ENCODE peak calls at places on chromosomes 5 and 9, in four cellular contexts. One of them, this sample, is unnamed.

GRCh38 chr5:21773456-21773855 is 1079.7 kb downstream of the CDH12 start:
- DNase-seq in AG09309: no peak
- DNase-seq in GM20000: no peak
- DNase-seq in brain microvascular endothelial cell: no peak
- DNase-seq in this sample: no peak

GRCh38 chr5:111384220-111384619 is 128.1 kb downstream of the STARD4 start:
- DNase-seq in AG09309: no peak
- DNase-seq in GM20000: no peak
- DNase-seq in brain microvascular endothelial cell: peak
- DNase-seq in this sample: peak

GRCh38 chr5:16726538-16726946 is 109.7 kb upstream of the RETREG1 start:
- DNase-seq in AG09309: no peak
- DNase-seq in GM20000: no peak
- DNase-seq in brain microvascular endothelial cell: no peak
- DNase-seq in this sample: peak

GRCh38 chr5:172897691-172898512 is 61.3 kb upstream of the RPL26L1 start:
- DNase-seq in AG09309: peak
- DNase-seq in GM20000: no peak
- DNase-seq in brain microvascular endothelial cell: peak
- DNase-seq in this sample: no peak

GRCh38 chr9:27088981-27089380 is 20.0 kb upstream of the TEK start:
- DNase-seq in AG09309: peak
- DNase-seq in GM20000: no peak
- DNase-seq in brain microvascular endothelial cell: peak
- DNase-seq in this sample: peak

GRCh38 chr5:31397926-31398557 is 133.9 kb downstream of the DROSHA start:
- DNase-seq in AG09309: no peak
- DNase-seq in GM20000: no peak
- DNase-seq in brain microvascular endothelial cell: no peak
- DNase-seq in this sample: no peak

GRCh38 chr9:137816531-137817235 is 60.9 kb upstream of the CACNA1B start:
- DNase-seq in AG09309: no peak
- DNase-seq in GM20000: peak
- DNase-seq in brain microvascular endothelial cell: no peak
- DNase-seq in this sample: no peak

GRCh38 chr9:30575218-30575617 is 1809.2 kb upstream of the ACO1 start:
- DNase-seq in AG09309: no peak
- DNase-seq in GM20000: no peak
- DNase-seq in brain microvascular endothelial cell: no peak
- DNase-seq in this sample: no peak

GRCh38 chr9:138069731-138070456 is 192.3 kb downstream of the CACNA1B start:
- DNase-seq in AG09309: no peak
- DNase-seq in GM20000: no peak
- DNase-seq in brain microvascular endothelial cell: no peak
- DNase-seq in this sample: no peak

GRCh38 chr5:146060221-146060585 is 45.2 kb downstream of the PLAC8L1 start:
- DNase-seq in AG09309: no peak
- DNase-seq in GM20000: no peak
- DNase-seq in brain microvascular endothelial cell: no peak
- DNase-seq in this sample: no peak
- TF ChIP-seq CTCF in AG09309: no peak
- TF ChIP-seq CTCF in GM20000: no peak
- TF ChIP-seq CTCF in brain microvascular endothelial cell: no peak
- TF ChIP-seq CTCF in this sample: no peak

DNA sequence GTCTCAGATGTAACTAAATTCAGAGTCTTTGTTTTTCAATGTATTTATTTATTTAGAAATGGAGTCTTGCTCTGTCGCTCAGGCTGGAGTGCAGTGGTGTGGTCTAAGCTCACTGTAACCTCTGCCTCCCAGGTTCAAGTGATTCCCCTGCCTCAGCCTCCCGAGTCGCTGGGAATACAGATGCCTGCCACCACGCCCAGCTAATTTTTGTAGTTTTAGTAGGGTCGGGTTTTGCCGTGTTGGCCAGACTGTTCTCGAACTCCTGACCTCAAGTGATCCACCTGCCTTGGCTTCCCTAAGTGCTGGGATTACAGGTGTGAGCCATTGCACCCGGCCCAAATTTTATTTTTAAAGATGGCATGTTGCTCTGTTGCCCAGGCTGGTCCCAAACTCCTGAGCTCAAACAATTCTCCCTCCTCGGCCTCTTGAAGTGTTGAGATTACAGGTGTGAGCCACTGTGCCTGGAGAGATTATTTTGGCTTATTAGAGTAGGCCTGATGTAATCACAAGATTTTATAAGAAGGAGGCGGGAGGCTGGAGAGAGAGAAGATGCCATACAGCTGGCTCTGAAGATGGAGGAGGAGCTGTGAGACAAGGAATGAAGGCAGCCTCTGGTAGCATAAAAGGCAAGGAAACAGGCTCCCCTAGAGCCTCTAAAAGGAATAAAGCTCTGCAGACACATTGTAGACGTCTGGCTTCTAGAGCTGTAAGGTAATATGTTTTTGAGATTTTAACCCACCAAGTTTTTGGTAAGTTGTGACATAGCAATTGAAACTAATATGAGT is 12.9 kb upstream of the KLF9 start:
- DNase-seq in AG09309: no peak
- DNase-seq in GM20000: no peak
- DNase-seq in brain microvascular endothelial cell: no peak
- DNase-seq in this sample: no peak
- TF ChIP-seq CTCF in AG09309: peak
- TF ChIP-seq CTCF in GM20000: no peak
- TF ChIP-seq CTCF in brain microvascular endothelial cell: peak
- TF ChIP-seq CTCF in this sample: peak

GRCh38 chr9:97633859-97634485 is 351 bp downstream of the NCBP1 start:
- DNase-seq in AG09309: no peak
- DNase-seq in GM20000: no peak
- DNase-seq in brain microvascular endothelial cell: no peak
- DNase-seq in this sample: no peak

GRCh38 chr9:97635026-97635425 is 1.4 kb downstream of the NCBP1 start:
- DNase-seq in AG09309: no peak
- DNase-seq in GM20000: no peak
- DNase-seq in brain microvascular endothelial cell: no peak
- DNase-seq in this sample: no peak

GRCh38 chr9:97640290-97640689 is 6.7 kb downstream of the NCBP1 start:
- DNase-seq in AG09309: no peak
- DNase-seq in GM20000: no peak
- DNase-seq in brain microvascular endothelial cell: peak
- DNase-seq in this sample: peak

GRCh38 chr9:97636903-97637302 is 3.3 kb downstream of the NCBP1 start:
- DNase-seq in AG09309: no peak
- DNase-seq in GM20000: no peak
- DNase-seq in brain microvascular endothelial cell: no peak
- DNase-seq in this sample: no peak

GRCh38 chr9:97638666-97639065 is 5.0 kb downstream of the NCBP1 start:
- DNase-seq in AG09309: no peak
- DNase-seq in GM20000: no peak
- DNase-seq in brain microvascular endothelial cell: no peak
- DNase-seq in this sample: peak
- TF ChIP-seq CTCF in AG09309: peak
- TF ChIP-seq CTCF in GM20000: no peak
- TF ChIP-seq CTCF in brain microvascular endothelial cell: peak
- TF ChIP-seq CTCF in this sample: no peak

GRCh38 chr5:132823481-132824050 is 6.9 kb downstream of the SHROOM1 start:
- DNase-seq in AG09309: no peak
- DNase-seq in GM20000: peak
- DNase-seq in brain microvascular endothelial cell: no peak
- DNase-seq in this sample: no peak

GRCh38 chr5:132824426-132824825 is 6.0 kb downstream of the SHROOM1 start:
- DNase-seq in AG09309: no peak
- DNase-seq in GM20000: peak
- DNase-seq in brain microvascular endothelial cell: no peak
- DNase-seq in this sample: no peak

GRCh38 chr5:132821791-132822190 is 8.7 kb downstream of the SHROOM1 start:
- DNase-seq in AG09309: no peak
- DNase-seq in GM20000: no peak
- DNase-seq in brain microvascular endothelial cell: no peak
- DNase-seq in this sample: no peak

GRCh38 chr5:132821350-132821749 is 8.2 kb downstream of the SOWAHA start:
- DNase-seq in AG09309: no peak
- DNase-seq in GM20000: no peak
- DNase-seq in brain microvascular endothelial cell: no peak
- DNase-seq in this sample: no peak

GRCh38 chr5:132822650-132823480 is 7.6 kb downstream of the SHROOM1 start:
- DNase-seq in AG09309: no peak
- DNase-seq in GM20000: peak
- DNase-seq in brain microvascular endothelial cell: no peak
- DNase-seq in this sample: peak
- TF ChIP-seq CTCF in AG09309: no peak
- TF ChIP-seq CTCF in GM20000: no peak
- TF ChIP-seq CTCF in brain microvascular endothelial cell: no peak
- TF ChIP-seq CTCF in this sample: no peak

DNA sequence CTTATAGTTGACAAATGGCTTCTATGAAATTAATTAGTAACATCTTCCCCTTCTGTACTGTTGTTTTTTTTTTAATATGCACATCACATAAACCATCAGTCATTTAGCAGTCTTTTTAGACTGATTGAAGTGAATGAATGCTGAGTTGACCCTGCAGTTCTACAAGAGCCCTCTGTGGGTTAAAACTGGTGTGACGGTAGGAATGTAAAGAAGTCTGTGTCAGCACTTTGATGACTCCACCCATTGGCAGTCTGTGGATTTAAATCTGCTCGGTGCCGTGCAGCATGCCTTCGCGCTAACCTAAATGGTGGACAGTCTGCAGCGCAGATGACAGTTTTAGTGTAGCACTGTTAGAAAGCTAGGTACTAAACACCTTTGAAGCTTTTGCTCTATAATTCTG is 3.1 kb downstream of the GTF3C4 start:
- DNase-seq in AG09309: no peak
- DNase-seq in GM20000: peak
- DNase-seq in brain microvascular endothelial cell: peak
- DNase-seq in this sample: peak
- TF ChIP-seq CTCF in AG09309: no peak
- TF ChIP-seq CTCF in GM20000: no peak
- TF ChIP-seq CTCF in brain microvascular endothelial cell: peak
- TF ChIP-seq CTCF in this sample: peak

GRCh38 chr5:100789641-100790160 is 113.4 kb downstream of the ST8SIA4 start:
- DNase-seq in AG09309: no peak
- DNase-seq in GM20000: no peak
- DNase-seq in brain microvascular endothelial cell: no peak
- DNase-seq in this sample: no peak

GRCh38 chr5:100790951-100791350 is 112.1 kb downstream of the ST8SIA4 start:
- DNase-seq in AG09309: no peak
- DNase-seq in GM20000: no peak
- DNase-seq in brain microvascular endothelial cell: no peak
- DNase-seq in this sample: no peak

GRCh38 chr5:100791376-100791775 is 111.7 kb downstream of the ST8SIA4 start:
- DNase-seq in AG09309: no peak
- DNase-seq in GM20000: no peak
- DNase-seq in brain microvascular endothelial cell: no peak
- DNase-seq in this sample: no peak

GRCh38 chr5:100788417-100788816 is 114.7 kb downstream of the ST8SIA4 start:
- DNase-seq in AG09309: no peak
- DNase-seq in GM20000: no peak
- DNase-seq in brain microvascular endothelial cell: no peak
- DNase-seq in this sample: no peak

GRCh38 chr5:100790170-100790665 is 112.9 kb downstream of the ST8SIA4 start:
- DNase-seq in AG09309: no peak
- DNase-seq in GM20000: no peak
- DNase-seq in brain microvascular endothelial cell: no peak
- DNase-seq in this sample: no peak
- TF ChIP-seq CTCF in AG09309: no peak
- TF ChIP-seq CTCF in GM20000: peak
- TF ChIP-seq CTCF in brain microvascular endothelial cell: peak
- TF ChIP-seq CTCF in this sample: no peak

GRCh38 chr5:151029856-151030336 is 9.5 kb downstream of the GPX3 start:
- DNase-seq in AG09309: no peak
- DNase-seq in GM20000: no peak
- DNase-seq in brain microvascular endothelial cell: no peak
- DNase-seq in this sample: no peak

GRCh38 chr5:151027961-151028479 is 7.6 kb downstream of the GPX3 start:
- DNase-seq in AG09309: no peak
- DNase-seq in GM20000: no peak
- DNase-seq in brain microvascular endothelial cell: no peak
- DNase-seq in this sample: no peak

GRCh38 chr5:151028717-151029116 is 8.3 kb downstream of the GPX3 start:
- DNase-seq in AG09309: no peak
- DNase-seq in GM20000: no peak
- DNase-seq in brain microvascular endothelial cell: no peak
- DNase-seq in this sample: no peak

GRCh38 chr5:151030377-151030776 is 10.0 kb downstream of the GPX3 start:
- DNase-seq in AG09309: no peak
- DNase-seq in GM20000: no peak
- DNase-seq in brain microvascular endothelial cell: no peak
- DNase-seq in this sample: no peak

DNA sequence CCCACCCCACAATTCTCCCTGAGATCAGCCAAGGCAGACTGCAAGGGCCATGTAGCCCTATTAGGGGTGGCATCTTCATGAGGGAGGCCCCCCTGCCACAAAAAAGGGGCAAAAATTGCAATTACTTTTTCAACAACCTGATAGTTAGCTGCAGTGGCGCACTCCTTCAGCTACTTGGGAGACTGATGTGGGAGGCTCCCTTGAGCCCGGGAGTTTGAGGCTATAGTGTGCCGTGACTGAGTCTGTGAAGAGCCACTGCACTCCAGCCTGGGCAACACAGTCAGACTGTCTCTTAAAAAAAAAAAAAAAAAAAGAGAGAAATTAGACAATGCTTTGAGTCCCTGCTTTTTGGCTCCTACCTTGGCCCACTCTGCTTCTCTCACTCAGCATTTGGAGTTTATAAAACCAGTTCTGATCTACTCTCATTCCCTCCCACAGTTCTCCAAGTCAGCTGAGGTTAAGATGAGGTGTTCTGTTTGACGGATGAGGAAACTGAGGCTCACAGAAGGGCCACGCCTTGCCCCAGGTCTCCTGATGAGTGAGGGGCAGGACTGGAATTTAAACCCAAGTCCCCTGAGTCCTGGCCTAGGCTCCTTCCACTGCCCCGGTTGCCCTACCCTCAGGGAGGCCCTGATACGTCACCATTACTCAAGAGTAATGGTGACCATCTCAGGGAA is 8.9 kb downstream of the GPX3 start:
- DNase-seq in AG09309: no peak
- DNase-seq in GM20000: no peak
- DNase-seq in brain microvascular endothelial cell: no peak
- DNase-seq in this sample: no peak
- TF ChIP-seq CTCF in AG09309: no peak
- TF ChIP-seq CTCF in GM20000: no peak
- TF ChIP-seq CTCF in brain microvascular endothelial cell: no peak
- TF ChIP-seq CTCF in this sample: no peak

GRCh38 chr9:8858250-8859161 is 1058.9 kb upstream of the DMAC1 start:
- DNase-seq in AG09309: no peak
- DNase-seq in GM20000: no peak
- DNase-seq in brain microvascular endothelial cell: no peak
- DNase-seq in this sample: peak

GRCh38 chr9:8855046-8855445 is 1055.5 kb upstream of the DMAC1 start:
- DNase-seq in AG09309: no peak
- DNase-seq in GM20000: no peak
- DNase-seq in brain microvascular endothelial cell: no peak
- DNase-seq in this sample: peak

GRCh38 chr9:8859416-8859815 is 1059.8 kb upstream of the DMAC1 start:
- DNase-seq in AG09309: no peak
- DNase-seq in GM20000: peak
- DNase-seq in brain microvascular endothelial cell: no peak
- DNase-seq in this sample: no peak

GRCh38 chr9:8856686-8857329 is 1057.2 kb upstream of the DMAC1 start:
- DNase-seq in AG09309: no peak
- DNase-seq in GM20000: peak
- DNase-seq in brain microvascular endothelial cell: no peak
- DNase-seq in this sample: peak

GRCh38 chr9:8857330-8858249 is 1058.0 kb upstream of the DMAC1 start:
- DNase-seq in AG09309: no peak
- DNase-seq in GM20000: peak
- DNase-seq in brain microvascular endothelial cell: no peak
- DNase-seq in this sample: peak
- TF ChIP-seq CTCF in AG09309: no peak
- TF ChIP-seq CTCF in GM20000: no peak
- TF ChIP-seq CTCF in brain microvascular endothelial cell: peak
- TF ChIP-seq CTCF in this sample: no peak